ENCODE peak calls at places on chromosomes 3 and 15, in six cellular contexts. One of them, this sample, is unnamed.
A peak's percentile ranks its signal among the peaks of the same experiment; 100 is the strongest.

GRCh38 chr3:63655519-63655918 is 3.0 kb downstream of the SNTN start:
- DNase-seq in esophagus squamous epithelium: no peak
- DNase-seq in uterus: no peak
- DNase-seq in SK-N-SH: no peak
- DNase-seq in PC-9: no peak
- DNase-seq in brain microvascular endothelial cell: peak; percentile 89
- DNase-seq in this sample: no peak

GRCh38 chr3:46285931-46286330 is 43.7 kb downstream of the CCR3 start:
- DNase-seq in esophagus squamous epithelium: no peak
- DNase-seq in uterus: no peak
- DNase-seq in SK-N-SH: no peak
- DNase-seq in PC-9: no peak
- DNase-seq in brain microvascular endothelial cell: no peak
- DNase-seq in this sample: no peak

GRCh38 chr15:89105147-89105546 is 16.9 kb downstream of the ABHD2 start:
- DNase-seq in esophagus squamous epithelium: no peak
- DNase-seq in uterus: no peak
- DNase-seq in SK-N-SH: no peak
- DNase-seq in PC-9: peak; percentile 96
- DNase-seq in brain microvascular endothelial cell: peak; percentile 87
- DNase-seq in this sample: no peak

GRCh38 chr3:57530071-57530608 is 14.0 kb downstream of the DNAH12 start:
- DNase-seq in esophagus squamous epithelium: no peak
- DNase-seq in uterus: no peak
- DNase-seq in SK-N-SH: peak; percentile 21
- DNase-seq in PC-9: peak; percentile 77
- DNase-seq in brain microvascular endothelial cell: no peak
- DNase-seq in this sample: no peak

GRCh38 chr3:171345112-171345843 is 114.9 kb downstream of the TNIK start:
- DNase-seq in esophagus squamous epithelium: no peak
- DNase-seq in uterus: no peak
- DNase-seq in SK-N-SH: no peak
- DNase-seq in PC-9: no peak
- DNase-seq in brain microvascular endothelial cell: no peak
- DNase-seq in this sample: no peak

GRCh38 chr3:89504432-89504831 is 397.0 kb downstream of the EPHA3 start:
- DNase-seq in esophagus squamous epithelium: no peak
- DNase-seq in uterus: no peak
- DNase-seq in SK-N-SH: no peak
- DNase-seq in PC-9: no peak
- DNase-seq in brain microvascular endothelial cell: no peak
- DNase-seq in this sample: no peak

GRCh38 chr3:101119535-101119934 is 126.3 kb upstream of the ABI3BP start:
- DNase-seq in esophagus squamous epithelium: no peak
- DNase-seq in uterus: no peak
- DNase-seq in SK-N-SH: no peak
- DNase-seq in PC-9: no peak
- DNase-seq in brain microvascular endothelial cell: peak; percentile 35
- DNase-seq in this sample: no peak

GRCh38 chr3:54968546-54969172 is 40.8 kb upstream of the LRTM1 start:
- DNase-seq in esophagus squamous epithelium: no peak
- DNase-seq in uterus: no peak
- DNase-seq in SK-N-SH: no peak
- DNase-seq in PC-9: no peak
- DNase-seq in brain microvascular endothelial cell: peak; percentile 68
- DNase-seq in this sample: no peak

GRCh38 chr15:88264622-88265021 is 8.1 kb upstream of the NTRK3 start:
- DNase-seq in esophagus squamous epithelium: no peak
- DNase-seq in uterus: no peak
- DNase-seq in SK-N-SH: no peak
- DNase-seq in PC-9: no peak
- DNase-seq in brain microvascular endothelial cell: no peak
- DNase-seq in this sample: no peak

GRCh38 chr15:42046597-42046996 is 25.8 kb upstream of the PLA2G4E start:
- DNase-seq in esophagus squamous epithelium: no peak
- DNase-seq in uterus: no peak
- DNase-seq in SK-N-SH: no peak
- DNase-seq in PC-9: peak; percentile 95
- DNase-seq in brain microvascular endothelial cell: no peak
- DNase-seq in this sample: no peak

GRCh38 chr15:51759557-51760070 is 8.2 kb downstream of the TMOD2 start:
- DNase-seq in esophagus squamous epithelium: no peak
- DNase-seq in uterus: peak; percentile 66
- DNase-seq in SK-N-SH: no peak
- DNase-seq in PC-9: no peak
- DNase-seq in brain microvascular endothelial cell: peak; percentile 91
- DNase-seq in this sample: peak; percentile 32

GRCh38 chr3:151538706-151539403 is 78.0 kb upstream of the IGSF10 start:
- DNase-seq in esophagus squamous epithelium: no peak
- DNase-seq in uterus: peak; percentile 19
- DNase-seq in SK-N-SH: no peak
- DNase-seq in PC-9: no peak
- DNase-seq in brain microvascular endothelial cell: peak; percentile 38
- DNase-seq in this sample: peak; percentile 42

GRCh38 chr3:16072420-16073110 is 101.9 kb upstream of the GALNT15 start:
- DNase-seq in esophagus squamous epithelium: no peak
- DNase-seq in uterus: no peak
- DNase-seq in SK-N-SH: no peak
- DNase-seq in PC-9: no peak
- DNase-seq in brain microvascular endothelial cell: no peak
- DNase-seq in this sample: no peak

GRCh38 chr3:117903226-117903625 is 1131.4 kb downstream of the IGSF11 start:
- DNase-seq in esophagus squamous epithelium: no peak
- DNase-seq in uterus: no peak
- DNase-seq in SK-N-SH: no peak
- DNase-seq in PC-9: no peak
- DNase-seq in brain microvascular endothelial cell: peak; percentile 4
- DNase-seq in this sample: peak; percentile 56

GRCh38 chr3:185400866-185401265 is 37.9 kb downstream of the MAP3K13 start:
- DNase-seq in esophagus squamous epithelium: no peak
- DNase-seq in uterus: no peak
- DNase-seq in SK-N-SH: no peak
- DNase-seq in PC-9: no peak
- DNase-seq in brain microvascular endothelial cell: no peak
- DNase-seq in this sample: no peak

GRCh38 chr15:89179966-89180875 is 41.2 kb downstream of the RLBP1 start:
- DNase-seq in esophagus squamous epithelium: no peak
- DNase-seq in uterus: no peak
- DNase-seq in SK-N-SH: no peak
- DNase-seq in PC-9: no peak
- DNase-seq in brain microvascular endothelial cell: peak; percentile 40
- DNase-seq in this sample: no peak

GRCh38 chr3:64985072-64985471 is 297.3 kb upstream of the ADAMTS9 start:
- DNase-seq in esophagus squamous epithelium: no peak
- DNase-seq in uterus: no peak
- DNase-seq in SK-N-SH: no peak
- DNase-seq in PC-9: peak; percentile 34
- DNase-seq in brain microvascular endothelial cell: no peak
- DNase-seq in this sample: no peak

GRCh38 chr3:197171481-197172067 is 126.8 kb downstream of the DLG1 start:
- DNase-seq in esophagus squamous epithelium: no peak
- DNase-seq in uterus: no peak
- DNase-seq in SK-N-SH: peak; percentile 27
- DNase-seq in PC-9: no peak
- DNase-seq in brain microvascular endothelial cell: no peak
- DNase-seq in this sample: no peak

GRCh38 chr3:62888180-62888579 is 13.0 kb upstream of the CADPS start:
- DNase-seq in esophagus squamous epithelium: no peak
- DNase-seq in uterus: no peak
- DNase-seq in SK-N-SH: no peak
- DNase-seq in PC-9: no peak
- DNase-seq in brain microvascular endothelial cell: no peak
- DNase-seq in this sample: no peak

GRCh38 chr15:28098360-28098765 is 752 bp downstream of the OCA2 start:
- DNase-seq in esophagus squamous epithelium: no peak
- DNase-seq in uterus: no peak
- DNase-seq in SK-N-SH: no peak
- DNase-seq in PC-9: no peak
- DNase-seq in brain microvascular endothelial cell: no peak
- DNase-seq in this sample: no peak
- H3K27me3 ChIP-seq in esophagus squamous epithelium: no peaks in the 10 kb centered on the region
- H3K27me3 ChIP-seq in uterus: peaks cover 22% of the 10 kb centered on the region
- H3K27me3 ChIP-seq in SK-N-SH: peaks cover 13% of the 10 kb centered on the region
- H3K27me3 ChIP-seq in PC-9: peaks cover 15% of the 10 kb centered on the region
- H3K27me3 ChIP-seq in brain microvascular endothelial cell: peaks cover 34% of the 10 kb centered on the region
- H3K27me3 ChIP-seq in this sample: peaks cover 4% of the 10 kb centered on the region

GRCh38 chr3:114110439-114110838 is 53.9 kb downstream of the QTRT2 start:
- DNase-seq in esophagus squamous epithelium: no peak
- DNase-seq in uterus: no peak
- DNase-seq in SK-N-SH: no peak
- DNase-seq in PC-9: no peak
- DNase-seq in brain microvascular endothelial cell: no peak
- DNase-seq in this sample: no peak

GRCh38 chr3:114112696-114113095 is 56.2 kb downstream of the QTRT2 start:
- DNase-seq in esophagus squamous epithelium: no peak
- DNase-seq in uterus: no peak
- DNase-seq in SK-N-SH: no peak
- DNase-seq in PC-9: no peak
- DNase-seq in brain microvascular endothelial cell: no peak
- DNase-seq in this sample: no peak

GRCh38 chr3:114119776-114120175 is 59.1 kb downstream of the DRD3 start:
- DNase-seq in esophagus squamous epithelium: no peak
- DNase-seq in uterus: no peak
- DNase-seq in SK-N-SH: no peak
- DNase-seq in PC-9: no peak
- DNase-seq in brain microvascular endothelial cell: no peak
- DNase-seq in this sample: no peak

GRCh38 chr3:114111060-114111790 is 54.7 kb downstream of the QTRT2 start:
- DNase-seq in esophagus squamous epithelium: no peak
- DNase-seq in uterus: no peak
- DNase-seq in SK-N-SH: no peak
- DNase-seq in PC-9: no peak
- DNase-seq in brain microvascular endothelial cell: no peak
- DNase-seq in this sample: no peak

GRCh38 chr3:114115151-114115550 is 58.6 kb downstream of the QTRT2 start:
- DNase-seq in esophagus squamous epithelium: no peak
- DNase-seq in uterus: no peak
- DNase-seq in SK-N-SH: no peak
- DNase-seq in PC-9: no peak
- DNase-seq in brain microvascular endothelial cell: no peak
- DNase-seq in this sample: no peak
- H3K27me3 ChIP-seq in esophagus squamous epithelium: no peaks in the 10 kb centered on the region
- H3K27me3 ChIP-seq in uterus: no peaks in the 10 kb centered on the region
- H3K27me3 ChIP-seq in SK-N-SH: no peaks in the 10 kb centered on the region
- H3K27me3 ChIP-seq in PC-9: no peaks in the 10 kb centered on the region
- H3K27me3 ChIP-seq in brain microvascular endothelial cell: no peaks in the 10 kb centered on the region
- H3K27me3 ChIP-seq in this sample: no peaks in the 10 kb centered on the region

DNA sequence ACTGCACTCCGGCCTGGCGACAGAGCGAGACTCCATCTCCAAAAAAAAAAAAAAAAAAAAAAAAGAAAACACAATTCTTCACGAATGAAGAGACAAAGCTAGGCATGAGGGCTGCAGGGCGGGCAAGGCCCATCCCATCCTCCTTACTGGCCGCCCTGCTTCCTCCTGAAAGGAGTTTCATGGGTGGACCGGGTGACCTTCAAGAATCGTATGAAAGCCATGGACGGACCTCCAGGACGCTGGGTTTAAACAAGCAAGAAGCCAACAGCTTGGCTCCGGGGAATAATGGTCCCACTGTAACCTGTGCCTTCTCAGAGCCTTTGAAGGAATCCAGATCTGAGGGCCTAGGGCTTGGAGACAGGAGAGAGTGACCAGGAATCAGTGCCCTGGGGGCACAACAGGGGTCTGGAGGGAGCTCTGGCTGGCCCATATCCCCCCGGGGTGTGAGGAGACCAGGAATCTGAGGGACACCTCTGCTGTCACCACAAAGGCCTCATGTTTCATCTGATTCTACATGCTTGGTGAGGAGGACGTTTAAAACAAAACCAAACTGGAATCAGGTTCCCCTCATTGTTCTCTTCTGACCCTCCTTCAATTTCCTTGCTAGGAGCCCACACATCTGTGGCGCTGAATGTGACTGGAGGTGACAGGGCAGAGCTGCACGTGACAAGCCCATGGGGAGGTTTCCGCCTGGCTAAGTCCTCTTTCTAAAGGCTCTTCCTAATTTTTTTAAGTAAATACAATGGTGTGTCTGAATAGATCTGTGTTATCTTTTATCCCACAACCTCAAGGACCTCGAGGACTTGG is 46.1 kb downstream of the WHAMM start:
- DNase-seq in esophagus squamous epithelium: no peak
- DNase-seq in uterus: no peak
- DNase-seq in SK-N-SH: no peak
- DNase-seq in PC-9: no peak
- DNase-seq in brain microvascular endothelial cell: no peak
- DNase-seq in this sample: no peak
- H3K27me3 ChIP-seq in esophagus squamous epithelium: no peaks in the 10 kb centered on the region
- H3K27me3 ChIP-seq in uterus: no peaks in the 10 kb centered on the region
- H3K27me3 ChIP-seq in SK-N-SH: no peaks in the 10 kb centered on the region
- H3K27me3 ChIP-seq in PC-9: no peaks in the 10 kb centered on the region
- H3K27me3 ChIP-seq in brain microvascular endothelial cell: no peaks in the 10 kb centered on the region
- H3K27me3 ChIP-seq in this sample: no peaks in the 10 kb centered on the region

GRCh38 chr3:128482175-128482856 is 10.7 kb downstream of the GATA2 start:
- DNase-seq in esophagus squamous epithelium: no peak
- DNase-seq in uterus: no peak
- DNase-seq in SK-N-SH: peak; percentile 47
- DNase-seq in PC-9: no peak
- DNase-seq in brain microvascular endothelial cell: no peak
- DNase-seq in this sample: no peak
- H3K27me3 ChIP-seq in esophagus squamous epithelium: peaks cover 17% of the 10 kb centered on the region
- H3K27me3 ChIP-seq in uterus: no peaks in the 10 kb centered on the region
- H3K27me3 ChIP-seq in SK-N-SH: no peaks in the 10 kb centered on the region
- H3K27me3 ChIP-seq in PC-9: no peaks in the 10 kb centered on the region
- H3K27me3 ChIP-seq in brain microvascular endothelial cell: peaks cover 66% of the 10 kb centered on the region
- H3K27me3 ChIP-seq in this sample: peaks cover 9% of the 10 kb centered on the region

GRCh38 chr3:129992781-129993180 is 18.3 kb downstream of the TRH start:
- DNase-seq in esophagus squamous epithelium: no peak
- DNase-seq in uterus: no peak
- DNase-seq in SK-N-SH: peak; percentile 66
- DNase-seq in PC-9: no peak
- DNase-seq in brain microvascular endothelial cell: no peak
- DNase-seq in this sample: no peak
- H3K27me3 ChIP-seq in esophagus squamous epithelium: no peaks in the 10 kb centered on the region
- H3K27me3 ChIP-seq in uterus: no peaks in the 10 kb centered on the region
- H3K27me3 ChIP-seq in SK-N-SH: peaks cover 35% of the 10 kb centered on the region
- H3K27me3 ChIP-seq in PC-9: no peaks in the 10 kb centered on the region
- H3K27me3 ChIP-seq in brain microvascular endothelial cell: peaks cover 3% of the 10 kb centered on the region
- H3K27me3 ChIP-seq in this sample: peaks cover 2% of the 10 kb centered on the region

GRCh38 chr3:72462611-72463011 is 385.6 kb downstream of the SHQ1 start:
- DNase-seq in esophagus squamous epithelium: no peak
- DNase-seq in uterus: peak; percentile 23
- DNase-seq in SK-N-SH: no peak
- DNase-seq in PC-9: no peak
- DNase-seq in brain microvascular endothelial cell: no peak
- DNase-seq in this sample: no peak

GRCh38 chr3:72458365-72458764 is 389.9 kb downstream of the SHQ1 start:
- DNase-seq in esophagus squamous epithelium: no peak
- DNase-seq in uterus: no peak
- DNase-seq in SK-N-SH: no peak
- DNase-seq in PC-9: peak; percentile 70
- DNase-seq in brain microvascular endothelial cell: no peak
- DNase-seq in this sample: no peak

GRCh38 chr3:72460215-72461174 is 387.8 kb downstream of the SHQ1 start:
- DNase-seq in esophagus squamous epithelium: no peak
- DNase-seq in uterus: no peak
- DNase-seq in SK-N-SH: no peak
- DNase-seq in PC-9: no peak
- DNase-seq in brain microvascular endothelial cell: no peak
- DNase-seq in this sample: no peak

GRCh38 chr3:72459588-72459987 is 388.7 kb downstream of the SHQ1 start:
- DNase-seq in esophagus squamous epithelium: no peak
- DNase-seq in uterus: no peak
- DNase-seq in SK-N-SH: no peak
- DNase-seq in PC-9: no peak
- DNase-seq in brain microvascular endothelial cell: no peak
- DNase-seq in this sample: no peak

GRCh38 chr3:72461787-72462186 is 386.5 kb downstream of the SHQ1 start:
- DNase-seq in esophagus squamous epithelium: no peak
- DNase-seq in uterus: peak; percentile 25
- DNase-seq in SK-N-SH: no peak
- DNase-seq in PC-9: no peak
- DNase-seq in brain microvascular endothelial cell: no peak
- DNase-seq in this sample: peak; percentile 60
- H3K27me3 ChIP-seq in esophagus squamous epithelium: no peaks in the 10 kb centered on the region
- H3K27me3 ChIP-seq in uterus: no peaks in the 10 kb centered on the region
- H3K27me3 ChIP-seq in SK-N-SH: peaks cover 58% of the 10 kb centered on the region
- H3K27me3 ChIP-seq in PC-9: no peaks in the 10 kb centered on the region
- H3K27me3 ChIP-seq in brain microvascular endothelial cell: peaks cover 8% of the 10 kb centered on the region
- H3K27me3 ChIP-seq in this sample: no peaks in the 10 kb centered on the region

This sample was measured in MG63.